ENCODE peak calls at places on chromosome 1, in ten cellular contexts. L is AG09309; M is astrocyte of the cerebellum; Z is GM12864; Y is CD8-positive, alpha-beta T cell; J is heart left ventricle; N is type B pancreatic cell; C is NB4; O is gastrocnemius medialis; V is right lobe of liver. H is an unnamed sample.

GRCh38 chr1:224253721-224254120 is 70.7 kb downstream of the DEGS1 start:
- DNase-seq in Y (no peak), L (peak), V (no peak), J (no peak), M (peak), N (no peak), C (no peak), Z (no peak), O (no peak), H (no peak)

GRCh38 chr1:63813829-63814277 is 40.0 kb downstream of the ROR1 start:
- DNase-seq in N (no peak), M (peak), V (no peak), L (no peak), C (no peak), J (no peak), O (no peak), Z (no peak), Y (no peak), H (peak)

GRCh38 chr1:206905295-206906164 is 8.3 kb downstream of the IL24 start:
- DNase-seq in N (no peak), M (peak), Z (no peak), J (no peak), C (no peak), V (no peak), L (peak), Y (peak), O (no peak), H (peak)

GRCh38 chr1:69836961-69837636 is 269.4 kb downstream of the LRRC7 start:
- DNase-seq in N (no peak), M (peak), Y (no peak), L (no peak), V (no peak), C (no peak), J (no peak), O (no peak), Z (no peak), H (no peak)

GRCh38 chr1:33321178-33321577 is 280 bp upstream of the A3GALT2 start:
- DNase-seq in M (no peak), Y (no peak), Z (no peak), C (no peak), V (no peak), J (no peak), O (peak), N (no peak), L (no peak), H (no peak)

GRCh38 chr1:154938604-154939399 is 2.3 kb upstream of the PMVK start:
- DNase-seq in L (no peak), C (no peak), N (no peak), J (no peak), O (no peak), Y (no peak), V (no peak), M (no peak), Z (no peak), H (no peak)

GRCh38 chr1:1507305-1507704 is 4.7 kb upstream of the ATAD3A start:
- DNase-seq in Z (no peak), J (no peak), N (no peak), M (no peak), L (no peak), O (no peak), Y (no peak), V (no peak), C (no peak), H (no peak)

GRCh38 chr1:55180075-55180670 is 35.0 kb downstream of the USP24 start:
- DNase-seq in V (no peak), N (no peak), O (no peak), Z (no peak), J (no peak), L (no peak), M (no peak), Y (no peak), C (peak), H (no peak)

GRCh38 chr1:116722016-116722838 is 32.0 kb upstream of the CD2 start:
- DNase-seq in Z (no peak), M (no peak), O (no peak), C (no peak), V (no peak), N (no peak), L (no peak), J (no peak), Y (no peak), H (no peak)

GRCh38 chr1:193458628-193459027 is 272.2 kb upstream of the B3GALT2 start:
- DNase-seq in Z (no peak), N (no peak), O (no peak), J (no peak), V (no peak), Y (no peak), M (no peak), C (no peak), L (no peak), H (no peak)

GRCh38 chr1:228830954-228831481 is 95.7 kb downstream of the RHOU start:
- DNase-seq in C (peak), O (no peak), V (no peak), Z (no peak), Y (no peak), L (no peak), M (peak), J (no peak), N (no peak), H (peak)

GRCh38 chr1:159341736-159342135 is 39.6 kb downstream of the FCER1A start:
- DNase-seq in M (no peak), O (no peak), Y (no peak), L (no peak), Z (no peak), N (no peak), J (no peak), C (no peak), V (no peak), H (no peak)

GRCh38 chr1:63435136-63435535 is 67.7 kb downstream of the ALG6 start:
- DNase-seq in O (no peak), L (no peak), Z (no peak), Y (no peak), V (no peak), M (no peak), C (no peak), N (no peak), J (no peak), H (no peak)

GRCh38 chr1:225454733-225455132 is 26.9 kb upstream of the LBR start:
- DNase-seq in O (no peak), N (no peak), Z (no peak), Y (peak), V (no peak), J (no peak), M (peak), C (peak), L (peak), H (peak)

GRCh38 chr1:65245290-65245689 is 64.1 kb upstream of the DNAJC6 start:
- DNase-seq in O (no peak), Y (no peak), N (no peak), Z (no peak), V (no peak), J (no peak), M (no peak), C (no peak), L (no peak), H (no peak)

GRCh38 chr1:66360285-66360724 is 173.6 kb upstream of the SGIP1 start:
- DNase-seq in L (no peak), Y (no peak), V (no peak), O (no peak), N (no peak), M (no peak), J (no peak), C (peak), Z (no peak), H (no peak)

GRCh38 chr1:47759581-47760247 is 237.5 kb downstream of the TRABD2B start:
- DNase-seq in N (no peak), Z (no peak), J (no peak), V (no peak), O (no peak), C (no peak), L (no peak), M (no peak), Y (no peak), H (no peak)
- TF ChIP-seq CTCF in N (no peak), Z (no peak), J (no peak), V (no peak), O (no peak), C (no peak), L (no peak), M (peak), Y (no peak), H (no peak)

DNA sequence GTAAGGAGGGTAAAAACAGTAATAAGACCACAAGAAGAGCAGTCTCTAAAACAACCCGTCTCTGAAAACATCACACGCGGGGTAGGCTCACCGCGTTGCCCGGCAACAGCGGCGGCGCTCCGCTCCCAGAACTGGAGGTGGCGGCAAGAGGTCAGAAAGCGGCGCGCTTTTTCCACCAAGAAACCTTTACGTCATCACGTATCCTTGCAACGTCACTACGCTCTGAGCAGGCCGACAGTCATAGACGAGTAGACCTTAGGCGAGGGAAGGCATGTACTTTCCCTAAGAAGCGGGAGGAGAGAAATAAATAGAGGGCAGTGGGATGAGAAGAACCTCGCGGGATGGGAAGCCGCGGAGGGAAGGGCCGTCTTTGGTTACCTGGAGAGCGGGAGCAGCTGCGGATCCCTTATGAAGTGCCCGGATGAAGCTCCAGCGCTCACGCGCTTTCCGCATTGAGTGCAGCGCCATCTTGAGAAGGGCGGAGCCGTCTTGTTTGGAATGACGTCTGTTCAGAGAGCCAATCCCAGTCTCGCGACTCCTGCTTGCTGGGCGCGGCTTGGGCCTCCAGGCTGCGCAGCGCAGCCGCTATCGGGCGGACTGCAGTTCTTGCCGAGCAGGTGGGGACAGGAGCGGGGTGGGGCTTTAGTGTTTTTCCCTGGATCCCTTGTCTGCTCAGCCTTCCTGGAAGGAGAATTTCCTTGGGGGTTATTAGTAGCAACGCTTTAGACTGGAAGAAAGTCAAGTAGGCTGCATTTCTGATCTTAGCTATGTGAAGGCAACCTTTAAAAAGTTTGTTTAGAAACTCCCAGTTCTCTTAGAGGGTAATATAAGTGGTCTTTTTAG is at the start of gene WARS2:
- DNase-seq in Z (peak), O (peak), V (peak), M (peak), Y (peak), L (peak), J (peak), C (peak), N (peak), H (peak)
- TF ChIP-seq CTCF in Z (peak), O (no peak), V (no peak), M (no peak), Y (no peak), L (peak), J (no peak), C (no peak), N (no peak), H (no peak)

DNA sequence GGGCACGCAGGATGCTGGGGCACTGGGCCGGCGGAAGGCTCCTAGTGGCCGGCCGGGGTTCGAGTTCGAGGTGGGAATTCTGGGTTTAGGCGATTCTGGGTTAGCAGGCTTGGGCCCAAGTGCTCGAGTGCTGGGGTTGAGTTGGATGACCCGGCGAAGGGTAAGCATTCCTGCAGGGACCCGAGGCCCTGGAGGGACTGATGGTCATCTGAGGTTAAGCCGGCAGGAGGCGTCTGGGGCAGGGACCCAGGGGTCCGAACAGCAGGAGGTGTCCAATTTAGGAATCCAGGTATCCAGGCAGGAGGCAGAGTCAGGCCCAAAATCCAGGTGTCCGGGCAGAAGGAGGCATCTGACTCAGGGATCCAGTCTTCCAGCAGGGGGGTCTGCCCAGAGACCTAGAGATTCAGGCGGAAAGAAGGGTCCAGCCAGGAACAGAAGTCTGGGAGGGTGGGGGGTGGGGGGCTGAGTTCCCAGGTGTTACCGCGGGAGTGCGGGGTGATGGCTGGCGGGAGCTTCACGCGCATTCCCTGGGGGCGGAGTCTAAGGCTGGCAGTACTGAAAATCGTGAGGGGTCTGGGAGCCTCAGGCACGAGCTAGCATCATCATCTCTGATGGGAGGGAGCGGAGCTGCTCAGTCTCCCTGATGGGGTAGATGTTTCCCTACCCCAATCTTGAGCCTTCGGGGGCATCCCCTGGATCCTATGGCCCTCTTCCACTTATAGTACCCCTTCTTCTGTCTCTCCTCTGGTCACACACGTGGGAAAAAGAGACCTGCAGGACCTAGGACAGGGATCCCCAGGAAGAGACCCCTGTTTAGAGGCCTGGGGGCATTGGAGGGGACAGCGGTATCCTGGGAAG is 585 bp downstream of the GPR3 start:
- DNase-seq in M (no peak), L (no peak), C (peak), J (no peak), Z (no peak), V (no peak), N (no peak), O (no peak), Y (no peak), H (no peak)
- TF ChIP-seq CTCF in M (peak), L (peak), C (peak), J (no peak), Z (peak), V (no peak), N (peak), O (no peak), Y (no peak), H (peak)

DNA sequence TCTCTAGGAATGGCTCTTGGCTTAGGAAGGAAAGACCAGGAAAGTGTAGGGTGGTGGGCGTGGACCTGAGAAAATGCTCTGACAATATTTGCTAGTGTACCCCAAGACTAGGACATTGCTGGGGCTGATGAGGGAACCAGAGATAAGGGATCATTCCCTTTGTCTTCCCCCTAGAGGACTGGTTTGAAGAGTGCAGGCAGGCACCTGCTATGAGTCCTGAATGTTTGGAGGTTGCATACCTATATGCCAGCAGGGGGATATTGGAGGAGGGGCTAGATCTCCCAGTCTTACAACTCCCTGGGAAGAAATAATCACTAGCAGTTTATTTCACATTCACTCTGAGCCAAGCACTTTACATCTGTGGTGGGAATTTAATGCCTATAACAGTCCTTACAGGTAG is 6.0 kb upstream of the BCL10 start:
- DNase-seq in Y (no peak), J (no peak), V (no peak), N (no peak), M (no peak), L (no peak), C (no peak), Z (no peak), O (no peak), H (no peak)
- TF ChIP-seq CTCF in Y (no peak), J (no peak), V (no peak), N (peak), M (peak), L (no peak), C (no peak), Z (peak), O (no peak), H (no peak)

GRCh38 chr1:39717809-39718208 is 20.9 kb upstream of the PPIE start:
- DNase-seq in C (no peak), L (no peak), N (no peak), O (no peak), Z (no peak), M (no peak), J (no peak), Y (no peak), V (no peak), H (no peak)
- TF ChIP-seq CTCF in C (no peak), L (no peak), N (no peak), O (no peak), Z (peak), M (no peak), J (no peak), Y (no peak), V (no peak), H (no peak)

GRCh38 chr1:106975944-106976343 is 80.5 kb upstream of the PRMT6 start:
- DNase-seq in V (no peak), J (no peak), N (no peak), M (no peak), O (no peak), C (peak), L (no peak), Z (no peak), Y (no peak), H (no peak)
- TF ChIP-seq CTCF in V (no peak), J (no peak), N (peak), M (no peak), O (no peak), C (peak), L (peak), Z (peak), Y (no peak), H (no peak)

DNA sequence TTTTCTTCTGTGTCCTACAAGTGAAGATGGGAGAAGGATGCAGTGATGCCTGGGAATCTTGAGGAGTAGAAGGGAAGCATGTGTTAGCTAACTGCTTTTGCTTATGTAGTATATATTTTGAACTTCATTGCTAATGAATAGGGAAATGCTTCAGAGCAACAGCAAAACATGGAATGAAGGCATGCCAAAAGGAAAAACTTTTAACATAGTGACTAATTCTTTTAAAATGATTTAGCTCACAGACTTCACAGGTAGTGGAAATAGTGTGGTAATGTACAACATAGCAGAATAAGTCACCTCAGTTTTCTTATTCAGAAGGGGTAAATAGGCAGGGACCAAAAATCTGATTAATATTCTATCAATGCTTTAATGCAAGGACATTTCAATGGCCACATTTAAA is 95.5 kb downstream of the LYPLAL1 start:
- DNase-seq in J (no peak), L (no peak), C (no peak), O (no peak), Z (no peak), N (no peak), M (no peak), V (no peak), Y (no peak), H (no peak)
- TF ChIP-seq CTCF in J (no peak), L (no peak), C (no peak), O (no peak), Z (no peak), N (no peak), M (no peak), V (no peak), Y (no peak), H (no peak)

GRCh38 chr1:51235611-51236547 is at the start of gene RNF11:
- DNase-seq in O (peak), Y (peak), V (peak), L (peak), Z (peak), C (peak), N (peak), M (peak), J (peak), H (peak)
- TF ChIP-seq CTCF in O (no peak), Y (no peak), V (no peak), L (no peak), Z (no peak), C (no peak), N (no peak), M (no peak), J (no peak), H (peak)